ENCODE peak calls at places on chromosomes 4 and X, in seven cellular contexts. T is choroid plexus epithelial cell, E is GM23338, H is AG10803, P is foreskin fibroblast, Z is GM12865, N is breast epithelium. F is an unnamed sample.

GRCh38 chr4:21113496-21114213 is 413.4 kb downstream of the PACRGL start:
- DNase-seq in N (no peak), Z (no peak), T (peak; percentile 11), H (peak; percentile 16), E (no peak), P (peak; percentile 22), F (no peak)

GRCh38 chr4:128684031-128684430 is 125.5 kb upstream of the JADE1 start:
- DNase-seq in E (peak; percentile 42), T (no peak), H (no peak), N (no peak), P (no peak), Z (no peak), F (no peak)

GRCh38 chrX:71181558-71181909 is 36.9 kb downstream of the NLGN3 start:
- DNase-seq in Z (peak; percentile 87), E (no peak), H (no peak), N (no peak), P (no peak), T (peak; percentile 23), F (peak; percentile 62)

GRCh38 chr4:7782783-7783182 is 156.9 kb downstream of the AFAP1 start:
- DNase-seq in E (no peak), Z (peak; percentile 53), N (no peak), P (no peak), H (peak; percentile 50), T (peak; percentile 59), F (no peak)

GRCh38 chr4:32429151-32429550 is 1709.0 kb downstream of the PCDH7 start:
- DNase-seq in H (no peak), N (no peak), Z (no peak), P (no peak), T (peak; percentile 45), E (no peak), F (no peak)

GRCh38 chr4:83961575-83961974 is 425.7 kb downstream of the GPAT3 start:
- DNase-seq in N (no peak), H (peak; percentile 34), E (no peak), T (peak; percentile 52), P (no peak), Z (no peak), F (no peak)

GRCh38 chrX:149487292-149487691 is 17.8 kb downstream of the IDS start:
- DNase-seq in Z (peak; percentile 11), N (no peak), T (no peak), E (peak; percentile 32), P (no peak), H (no peak), F (no peak)

GRCh38 chr4:120842046-120842445 is 80.5 kb downstream of the PRDM5 start:
- DNase-seq in T (peak; percentile 86), P (peak; percentile 62), H (peak; percentile 74), Z (no peak), N (no peak), E (no peak), F (no peak)

GRCh38 chr4:98706200-98706813 is 47.9 kb upstream of the TSPAN5 start:
- DNase-seq in H (no peak), P (no peak), Z (no peak), N (no peak), E (no peak), T (no peak), F (peak; percentile 89)

GRCh38 chr4:30535255-30535654 is 184.9 kb upstream of the PCDH7 start:
- DNase-seq in Z (no peak), P (no peak), N (no peak), E (no peak), H (no peak), T (peak; percentile 5), F (no peak)

GRCh38 chr4:154686838-154687237 is 57.0 kb upstream of the LRAT start:
- DNase-seq in Z (no peak), H (no peak), T (peak; percentile 25), P (no peak), N (no peak), E (no peak), F (no peak)

GRCh38 chr4:116906758-116907157 is 178.6 kb downstream of the TRAM1L1 start:
- DNase-seq in P (no peak), N (no peak), Z (no peak), E (no peak), H (no peak), T (no peak), F (no peak)

GRCh38 chr4:190019023-190019858 is 7.8 kb downstream of the FRG2 start:
- DNase-seq in N (no peak), E (peak; percentile 69), H (no peak), Z (no peak), P (no peak), T (no peak), F (no peak)

DNA sequence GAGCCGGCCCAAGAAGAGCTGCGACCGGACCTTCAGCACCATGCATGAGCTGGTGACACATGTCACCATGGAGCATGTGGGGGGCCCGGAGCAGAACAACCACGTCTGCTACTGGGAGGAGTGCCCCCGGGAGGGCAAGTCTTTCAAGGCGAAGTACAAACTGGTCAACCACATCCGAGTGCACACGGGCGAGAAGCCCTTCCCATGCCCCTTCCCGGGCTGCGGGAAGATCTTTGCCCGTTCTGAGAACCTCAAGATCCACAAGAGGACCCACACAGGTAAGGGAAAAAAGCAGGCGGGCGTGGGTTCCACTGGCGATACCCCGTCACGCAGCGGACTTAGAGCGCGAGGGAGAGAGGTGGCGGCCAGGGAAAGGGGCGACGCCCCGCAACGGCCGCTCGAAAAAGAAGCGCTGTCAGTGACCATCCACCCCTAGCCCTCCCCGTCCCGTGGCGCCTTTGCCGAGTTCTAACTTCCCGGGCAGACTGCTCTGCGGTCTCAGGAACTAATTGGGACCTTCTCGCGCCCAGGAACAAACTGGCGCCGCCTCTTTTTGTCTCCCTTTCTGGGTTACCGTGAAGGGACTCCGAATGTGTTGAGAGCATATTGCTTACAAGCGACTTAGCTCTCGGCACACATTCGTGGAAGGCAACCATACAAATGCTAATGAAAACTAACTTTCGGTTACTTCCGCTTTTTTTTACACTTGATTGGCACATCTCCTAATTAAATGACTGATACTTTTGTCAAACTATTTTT is 1.7 kb downstream of the ZIC3 start:
- DNase-seq in Z (no peak), E (peak; percentile 53), P (no peak), T (no peak), N (no peak), H (no peak), F (no peak)
- H3K4me3 ChIP-seq in Z (no peak overlapping the region), E (peak overlapping the region; percentile 60), P (no peak overlapping the region), T (peak overlapping the region; percentile 68), N (no peak overlapping the region), H (no peak overlapping the region), F (no peak overlapping the region)

GRCh38 chrX:119970574-119970973 is 27.0 kb upstream of the NKAP start:
- DNase-seq in E (no peak), Z (no peak), T (no peak), H (no peak), P (no peak), N (no peak), F (no peak)
- H3K4me3 ChIP-seq in E (no peak overlapping the region), Z (no peak overlapping the region), T (no peak overlapping the region), H (no peak overlapping the region), P (no peak overlapping the region), N (no peak overlapping the region), F (no peak overlapping the region)

GRCh38 chr4:15691346-15692140 is 9.9 kb downstream of the FAM200B start:
- DNase-seq in T (peak; percentile 64), H (peak; percentile 68), Z (no peak), N (no peak), E (no peak), P (peak; percentile 53), F (no peak)
- H3K4me3 ChIP-seq in T (no peak overlapping the region), H (no peak overlapping the region), Z (no peak overlapping the region), N (no peak overlapping the region), E (no peak overlapping the region), P (peak overlapping the region; percentile 13), F (no peak overlapping the region)

GRCh38 chrX:40008841-40009461 is 88.8 kb downstream of the BCOR start:
- DNase-seq in Z (peak; percentile 41), H (no peak), N (no peak), P (no peak), E (peak; percentile 52), T (no peak), F (no peak)
- H3K4me3 ChIP-seq in Z (peak overlapping the region; percentile 50), H (peak overlapping the region; percentile 22), N (peak overlapping the region; percentile 3), P (peak overlapping the region; percentile 24), E (peak overlapping the region; percentile 58), T (peak overlapping the region; percentile 28), F (no peak overlapping the region)

DNA sequence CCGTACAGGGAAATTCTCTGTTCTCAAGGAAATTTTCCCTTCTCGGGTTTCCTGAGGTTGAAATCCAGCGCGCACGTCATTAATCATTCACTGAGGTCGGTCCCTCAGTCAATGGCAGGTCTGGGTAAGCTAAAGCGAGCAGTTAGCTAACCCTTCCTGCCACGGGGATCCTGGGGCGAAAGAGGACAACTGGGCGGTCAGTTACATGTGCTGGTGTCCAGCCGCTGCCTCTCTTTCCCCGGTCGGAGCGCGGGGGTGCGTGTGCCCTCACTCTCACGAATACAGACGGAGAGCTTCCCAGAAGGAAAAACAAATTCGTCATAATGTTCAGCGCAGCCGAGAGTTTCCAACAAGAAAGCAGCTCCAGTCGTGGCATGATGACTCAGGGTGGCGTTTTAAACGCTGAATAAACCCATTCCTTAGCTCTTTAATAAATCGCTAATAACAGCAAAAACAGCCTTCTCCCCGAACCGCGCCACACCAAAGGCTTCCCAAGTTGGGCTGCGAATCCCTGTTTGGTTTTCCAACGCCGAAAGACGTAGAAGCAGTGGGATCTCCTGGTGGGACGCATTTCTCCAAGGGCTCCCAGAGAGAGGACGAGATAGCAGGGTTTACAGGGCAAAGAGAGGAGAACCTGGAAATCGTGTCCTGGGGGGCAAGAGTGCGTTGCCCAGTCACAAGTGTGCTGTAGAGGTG is 745 bp upstream of the FGF5 start:
- DNase-seq in E (peak; percentile 33), N (no peak), P (peak; percentile 86), Z (no peak), T (peak; percentile 53), H (peak; percentile 76), F (no peak)
- H3K4me3 ChIP-seq in E (peak overlapping the region; percentile 61), N (peak overlapping the region; percentile 39), P (peak overlapping the region; percentile 96), Z (no peak overlapping the region), T (peak overlapping the region; percentile 57), H (peak overlapping the region; percentile 78), F (no peak overlapping the region)

DNA sequence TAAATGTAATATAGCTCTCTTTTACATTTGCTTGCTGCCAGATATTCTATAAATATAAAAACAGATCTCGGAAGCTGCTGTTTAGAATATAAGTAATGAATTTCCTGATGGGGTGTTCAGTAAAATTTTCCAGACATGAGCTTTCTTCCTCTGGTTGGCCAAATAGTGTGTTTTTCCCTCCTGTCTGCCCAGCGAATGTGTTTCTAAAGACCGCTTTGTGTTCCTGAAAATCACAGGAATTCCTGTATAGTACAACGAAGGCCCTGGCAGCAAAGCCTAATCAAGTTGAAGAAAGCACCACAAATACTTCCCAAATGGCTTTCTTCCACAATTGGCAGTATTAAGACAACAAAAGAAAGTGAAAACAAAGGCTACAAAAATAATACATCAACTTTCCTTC is 494.1 kb downstream of the INPP4B start:
- DNase-seq in E (no peak), T (no peak), P (no peak), N (no peak), Z (no peak), H (no peak), F (no peak)
- H3K4me3 ChIP-seq in E (no peak overlapping the region), T (no peak overlapping the region), P (peak overlapping the region; percentile 26), N (no peak overlapping the region), Z (no peak overlapping the region), H (peak overlapping the region; percentile 10), F (no peak overlapping the region)

GRCh38 chrX:136207546-136207945 is 43.7 kb downstream of the MAP7D3 start:
- DNase-seq in T (no peak), N (no peak), E (no peak), H (no peak), Z (no peak), P (no peak), F (no peak)
- H3K4me3 ChIP-seq in T (no peak overlapping the region), N (no peak overlapping the region), E (no peak overlapping the region), H (no peak overlapping the region), Z (no peak overlapping the region), P (no peak overlapping the region), F (no peak overlapping the region)